ENCODE peak calls at places on chromosomes 7 and 10, in five cellular contexts. W is body of pancreas, A is A549, L is sigmoid colon, O is GM12891. M is an unnamed sample.

GRCh38 chr10:10967029-10967428 is 50.6 kb upstream of the CELF2 start:
- DNase-seq in L (no peak), O (no peak), W (peak), A (no peak), M (no peak)

GRCh38 chr10:71431945-71432905 is 35.5 kb downstream of the CDH23 start:
- DNase-seq in W (no peak), A (peak), O (no peak), L (no peak), M (no peak)

GRCh38 chr7:12066004-12066403 is 145.1 kb upstream of the TMEM106B start:
- DNase-seq in O (no peak), W (no peak), L (no peak), A (peak), M (no peak)

GRCh38 chr10:43120948-43121290 is 17.3 kb upstream of the CSGALNACT2 start:
- DNase-seq in W (no peak), L (no peak), O (peak), A (no peak), M (no peak)

GRCh38 chr7:425794-426188 is 93.9 kb downstream of the PDGFA start:
- DNase-seq in W (no peak), A (no peak), L (no peak), O (no peak), M (no peak)

GRCh38 chr7:1091019-1091643 is 3.2 kb downstream of the GPER1 start:
- DNase-seq in W (no peak), O (no peak), L (no peak), A (no peak), M (no peak)

GRCh38 chr10:1074063-1074747 is 18.0 kb downstream of the WDR37 start:
- DNase-seq in O (no peak), W (no peak), A (peak), L (no peak), M (peak)

GRCh38 chr10:116451956-116452720 is 24.5 kb downstream of the PNLIPRP3 start:
- DNase-seq in L (no peak), A (no peak), O (no peak), W (no peak), M (no peak)

GRCh38 chr10:33113111-33113856 is 155.3 kb upstream of the ITGB1 start:
- DNase-seq in W (no peak), O (no peak), L (no peak), A (no peak), M (no peak)

GRCh38 chr7:27678617-27679260 is 16.1 kb upstream of the HIBADH start:
- DNase-seq in W (no peak), O (no peak), A (peak), L (no peak), M (no peak)

GRCh38 chr10:18501198-18501597 is 150.2 kb downstream of the NSUN6 start:
- DNase-seq in L (no peak), W (no peak), O (peak), A (peak), M (no peak)

GRCh38 chr7:47452715-47453092 is 129.2 kb downstream of the TNS3 start:
- DNase-seq in O (no peak), W (no peak), A (no peak), L (no peak), M (no peak)

GRCh38 chr10:114458216-114458615 is 53.9 kb upstream of the AFAP1L2 start:
- DNase-seq in O (no peak), A (no peak), L (no peak), W (no peak), M (no peak)

GRCh38 chr10:50566150-50566549 is 57.6 kb downstream of the SGMS1 start:
- DNase-seq in A (no peak), O (no peak), L (no peak), W (no peak), M (no peak)

GRCh38 chr7:110522061-110522750 is 568.7 kb upstream of the LRRN3 start:
- DNase-seq in O (no peak), L (no peak), W (no peak), A (peak), M (no peak)

GRCh38 chr7:70776627-70777101 is 355.3 kb upstream of the GALNT17 start:
- DNase-seq in A (no peak), L (no peak), O (no peak), W (no peak), M (no peak)

GRCh38 chr10:62037890-62038608 is 136.6 kb downstream of the ARID5B start:
- DNase-seq in W (no peak), O (no peak), L (no peak), A (peak), M (no peak)

DNA sequence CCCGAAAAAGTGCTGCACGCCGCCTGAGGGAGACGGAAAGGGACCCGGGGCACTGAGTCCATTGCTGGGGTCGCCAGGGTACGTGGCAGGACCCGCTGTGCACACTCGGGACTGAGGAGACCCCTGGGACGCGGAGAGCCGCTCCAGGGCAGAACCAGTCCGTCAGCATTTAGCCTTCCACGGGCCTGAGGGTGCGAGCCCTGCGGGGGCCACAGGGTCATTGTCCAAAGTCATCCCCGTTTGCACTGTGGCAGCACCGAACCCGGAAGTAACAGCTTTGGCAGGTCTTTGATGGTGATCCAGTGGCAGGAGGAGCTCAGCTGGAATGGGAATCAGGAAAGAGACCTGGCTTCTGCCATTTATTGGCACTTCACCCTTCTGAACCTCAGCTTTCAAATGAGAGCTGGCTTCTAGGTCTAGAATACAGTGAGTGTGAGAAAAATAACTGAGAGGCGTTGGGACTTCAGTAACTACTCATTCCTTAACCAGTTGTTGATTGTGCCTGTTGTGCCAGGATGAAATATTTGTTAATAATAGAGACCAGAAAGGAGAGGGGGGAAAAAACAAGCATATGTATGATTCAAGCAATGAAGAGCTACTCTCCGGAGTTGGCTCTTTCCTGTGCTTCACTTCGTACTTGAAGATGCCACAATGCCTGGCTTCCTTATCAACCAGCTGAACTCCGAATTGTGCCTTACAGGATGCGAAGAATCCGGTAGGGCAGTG is 792 bp upstream of the ARHGAP12 start:
- DNase-seq in L (peak), O (no peak), A (peak), W (peak), M (peak)
- TF ChIP-seq POLR2A in L (no peak), O (no peak), A (peak), W (peak), M (peak)

GRCh38 chr10:69408318-69409175 is 8.2 kb downstream of the TACR2 start:
- DNase-seq in O (peak), L (peak), W (peak), A (peak), M (peak)
- TF ChIP-seq POLR2A in O (no peak), L (no peak), W (peak), A (peak), M (peak)

GRCh38 chr7:131104611-131105293 is 222.9 kb upstream of the MKLN1 start:
- DNase-seq in A (no peak), W (no peak), L (no peak), O (no peak), M (no peak)
- TF ChIP-seq POLR2A in A (no peak), W (no peak), L (no peak), O (no peak), M (no peak)

DNA sequence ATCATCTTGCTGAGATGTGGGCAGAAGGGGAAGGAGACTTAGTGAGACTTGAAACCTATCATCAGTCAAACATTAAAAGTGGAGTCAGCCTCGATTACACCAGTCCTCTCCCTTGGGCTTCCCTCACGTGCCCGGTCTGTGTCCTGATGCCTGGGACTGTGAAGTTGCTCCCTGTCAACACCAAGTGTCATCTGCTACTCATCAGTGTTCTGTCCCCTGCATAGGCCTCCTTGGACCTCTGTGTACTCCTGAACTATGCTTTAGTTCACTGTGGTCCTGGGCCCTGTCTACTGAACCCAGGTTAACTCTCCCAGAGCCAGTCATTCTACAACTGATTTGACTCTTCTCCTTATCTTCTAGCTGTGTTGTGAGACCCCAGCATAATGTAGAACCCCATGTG is 506.3 kb downstream of the TYW1 start:
- DNase-seq in A (no peak), L (no peak), O (no peak), W (no peak), M (no peak)
- TF ChIP-seq POLR2A in A (no peak), L (no peak), O (no peak), W (no peak), M (no peak)

DNA sequence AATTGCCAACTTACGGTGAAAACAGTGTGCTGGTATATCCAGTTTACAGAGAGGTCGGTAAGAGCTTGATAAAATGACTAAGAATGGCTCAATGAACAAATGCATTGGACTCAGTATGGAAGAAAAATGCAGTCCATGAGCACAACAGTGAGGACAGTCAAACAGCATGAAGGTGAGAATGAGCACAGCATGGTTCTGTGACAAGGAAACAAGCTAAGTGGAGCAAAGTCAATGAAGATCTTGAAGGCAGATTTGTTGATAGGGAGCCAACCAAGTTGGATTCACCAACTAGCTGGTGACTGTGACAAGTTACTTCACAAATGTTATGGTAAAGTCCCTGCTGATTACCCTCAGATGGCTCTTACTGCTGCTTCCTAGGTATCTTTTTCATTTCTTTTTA is 75.9 kb downstream of the SHOC2 start:
- DNase-seq in W (no peak), O (no peak), L (no peak), A (no peak), M (peak)
- TF ChIP-seq POLR2A in W (no peak), O (no peak), L (no peak), A (no peak), M (no peak)

GRCh38 chr7:93119191-93119905 is 1.6 kb upstream of the SAMD9 start:
- DNase-seq in A (peak), W (no peak), L (no peak), O (no peak), M (no peak)

GRCh38 chr7:93115796-93116195 is 2.0 kb downstream of the SAMD9 start:
- DNase-seq in W (no peak), L (no peak), A (peak), O (no peak), M (peak)

GRCh38 chr7:93120981-93121549 is 3.3 kb upstream of the SAMD9 start:
- DNase-seq in L (no peak), O (no peak), A (no peak), W (no peak), M (no peak)

GRCh38 chr7:93117327-93117726 is 452 bp downstream of the SAMD9 start:
- DNase-seq in O (no peak), W (no peak), L (no peak), A (no peak), M (peak)

DNA sequence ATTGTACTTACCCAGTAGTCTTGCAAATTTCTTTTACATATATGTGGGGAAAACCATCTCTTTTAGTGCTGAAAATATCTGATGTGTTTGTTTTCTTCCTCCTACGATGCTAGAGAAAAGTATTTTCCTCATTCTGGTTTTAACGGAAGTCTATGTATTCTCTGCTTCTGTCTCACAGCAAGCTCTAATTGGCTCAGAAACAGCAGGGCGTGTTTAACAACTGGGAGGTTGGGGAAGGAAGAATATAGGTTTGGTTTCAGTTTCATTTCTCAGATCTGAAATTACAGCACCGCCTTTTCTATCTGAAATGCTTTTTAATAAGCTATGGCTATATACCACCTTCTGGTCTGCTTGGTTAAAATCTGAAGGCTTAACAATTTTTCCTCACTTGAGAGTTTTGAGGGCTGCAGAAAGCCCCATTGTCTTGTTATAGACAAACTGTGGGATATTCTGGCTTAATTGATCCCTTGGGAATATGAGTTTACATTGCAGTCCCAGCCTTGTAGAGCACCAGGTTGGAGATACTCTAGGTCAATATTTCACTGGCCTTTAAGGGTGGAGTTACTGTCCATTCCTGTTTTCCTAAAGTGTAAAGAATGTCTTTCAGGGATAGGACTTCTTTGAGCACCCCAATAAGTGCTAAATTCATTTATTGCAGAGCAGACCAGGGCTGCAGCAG is at the start of gene SAMD9:
- DNase-seq in O (peak), L (peak), A (peak), W (peak), M (peak)
- TF ChIP-seq POLR2A in O (peak), L (no peak), A (no peak), W (peak), M (peak)

DNA sequence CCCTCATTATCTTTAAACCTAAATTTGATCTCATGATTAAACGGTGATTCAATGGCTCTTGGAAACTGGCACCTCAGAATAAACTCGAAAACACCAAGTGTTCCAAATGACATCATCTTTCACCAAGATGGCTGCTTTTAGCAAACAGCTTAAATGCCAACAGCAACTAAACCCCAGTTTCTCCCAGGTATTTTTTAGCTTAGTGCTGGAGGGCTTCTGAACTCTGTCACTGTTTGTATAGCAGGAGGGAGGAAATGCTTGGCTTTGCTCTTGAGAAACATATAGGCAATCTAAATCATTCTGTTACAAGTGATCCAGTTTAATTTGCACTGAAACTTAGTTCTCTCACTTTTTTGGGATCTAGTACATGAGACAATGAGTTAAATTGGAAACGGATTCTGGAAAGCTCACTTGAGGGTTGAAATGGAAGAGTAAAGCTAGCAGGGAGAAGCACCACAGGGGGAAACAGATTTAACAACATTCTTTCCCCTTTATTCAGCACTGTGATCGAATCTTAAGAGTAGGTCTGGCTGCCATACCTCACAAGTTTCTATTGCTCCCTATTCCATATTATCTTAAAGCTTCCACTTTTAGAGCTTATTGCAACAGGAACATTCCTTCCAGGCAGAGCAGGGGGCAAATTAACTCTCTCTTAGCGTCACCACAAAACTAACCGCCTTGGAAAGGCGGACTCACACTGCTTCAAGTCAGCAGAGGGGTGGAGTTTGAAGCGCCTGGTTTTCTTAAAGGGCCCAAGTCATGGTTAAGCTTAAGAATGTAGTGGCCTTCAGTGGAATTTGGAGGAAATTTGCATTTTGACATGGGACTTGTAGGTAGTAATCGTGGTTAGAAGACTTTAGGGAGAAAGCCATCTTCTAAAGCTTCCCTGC is 1.8 kb upstream of the CCDC6 start:
- DNase-seq in W (peak), O (no peak), A (peak), L (peak), M (peak)
- TF ChIP-seq POLR2A in W (peak), O (no peak), A (peak), L (peak), M (peak)

DNA sequence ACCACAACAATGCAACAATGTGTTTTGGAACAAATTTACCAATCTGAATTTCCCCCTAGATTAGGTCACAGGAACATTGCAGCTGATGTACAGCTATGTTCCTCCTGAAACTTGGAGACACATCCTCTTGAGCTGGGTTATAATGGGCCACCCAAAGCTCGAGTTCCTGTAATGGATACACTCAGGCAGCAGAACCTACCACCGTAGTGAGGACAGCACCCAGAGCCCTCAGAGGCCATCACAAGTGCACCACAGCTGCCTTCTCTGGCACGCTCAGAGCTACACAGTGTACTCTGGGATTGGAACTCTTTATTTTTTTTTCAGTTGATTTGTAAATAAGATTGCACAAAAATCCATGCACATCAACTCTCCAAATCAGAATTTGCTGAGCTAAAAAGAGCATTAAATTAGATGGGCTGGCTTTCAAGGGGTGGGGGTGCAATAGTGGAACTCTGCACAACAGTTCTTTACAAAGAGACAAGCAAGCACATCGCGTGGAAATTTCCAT is 56.7 kb downstream of the EGFR start:
- DNase-seq in L (peak), O (no peak), W (peak), A (no peak), M (no peak)
- TF ChIP-seq POLR2A in L (no peak), O (no peak), W (no peak), A (no peak), M (no peak)

M was measured in erythroblast.